ENCODE peak calls at places on chromosomes 6 and 20, in nine cellular contexts. C, U, O, F, V, D, R, L and Z are unnamed samples.

GRCh38 chr20:36399147-36399968 is 93.2 kb downstream of the DLGAP4 start:
- DNase-seq in U (peak), O (peak), L (no peak), D (no peak), R (no peak), F (no peak), V (peak), C (peak), Z (peak)

GRCh38 chr6:157287923-157288322 is 35.4 kb downstream of the TMEM242 start:
- DNase-seq in C (no peak), D (no peak), V (no peak), F (no peak), R (no peak), U (no peak), L (no peak), O (no peak), Z (no peak)

GRCh38 chr6:41053056-41053455 is at the start of gene APOBEC2:
- DNase-seq in D (peak), V (no peak), C (no peak), U (peak), O (no peak), L (peak), F (no peak), R (no peak), Z (peak)

GRCh38 chr6:6546318-6547110 is 42.0 kb upstream of the LY86 start:
- DNase-seq in U (peak), D (peak), R (no peak), C (peak), F (no peak), L (peak), V (peak), O (peak), Z (peak)

GRCh38 chr6:106163966-106164877 is 78.1 kb downstream of the PRDM1 start:
- DNase-seq in C (no peak), U (peak), O (peak), V (no peak), F (peak), R (no peak), L (no peak), D (no peak), Z (no peak)

GRCh38 chr6:167907837-167908681 is 81.3 kb downstream of the AFDN start:
- DNase-seq in R (no peak), V (no peak), C (no peak), F (peak), D (no peak), O (peak), L (no peak), U (peak), Z (peak)

GRCh38 chr6:108712946-108713345 is 135.3 kb upstream of the ARMC2 start:
- DNase-seq in D (no peak), F (no peak), U (no peak), V (no peak), C (no peak), L (no peak), O (no peak), R (no peak), Z (no peak)

GRCh38 chr20:57012691-57013090 is 253.8 kb downstream of the BMP7 start:
- DNase-seq in V (no peak), D (no peak), L (no peak), F (no peak), U (no peak), R (no peak), C (no peak), O (no peak), Z (no peak)

GRCh38 chr6:45432944-45433343 is 55.2 kb upstream of the SUPT3H start:
- DNase-seq in O (peak), U (peak), V (no peak), D (no peak), F (peak), R (no peak), L (no peak), C (no peak), Z (no peak)

GRCh38 chr20:14877616-14878015 is 540.2 kb upstream of the FLRT3 start:
- DNase-seq in L (no peak), D (no peak), C (no peak), U (no peak), V (no peak), F (no peak), O (no peak), R (no peak), Z (no peak)

GRCh38 chr6:54516331-54516730 is 208.1 kb downstream of the TINAG start:
- DNase-seq in D (no peak), R (no peak), F (no peak), U (no peak), C (no peak), L (no peak), V (no peak), O (no peak), Z (no peak)

GRCh38 chr6:6588064-6588923 is at the start of gene LY86:
- DNase-seq in U (peak), V (no peak), L (no peak), F (no peak), R (no peak), C (no peak), D (peak), O (no peak), Z (no peak)

GRCh38 chr20:59124326-59125029 is 39.1 kb upstream of the ZNF831 start:
- DNase-seq in O (no peak), D (no peak), U (no peak), R (no peak), C (no peak), L (no peak), V (no peak), F (no peak), Z (peak)

GRCh38 chr6:99607416-99608036 is 893 bp downstream of the PRDM13 start:
- DNase-seq in F (no peak), U (no peak), C (no peak), R (no peak), O (no peak), D (no peak), V (no peak), L (no peak), Z (no peak)

GRCh38 chr20:52552181-52552872 is 360.7 kb upstream of the ZFP64 start:
- DNase-seq in F (no peak), L (no peak), C (no peak), V (no peak), O (peak), U (peak), D (no peak), R (no peak), Z (no peak)

GRCh38 chr6:36427781-36428345 is 14.8 kb downstream of the PXT1 start:
- DNase-seq in V (no peak), F (peak), O (peak), C (no peak), U (peak), L (no peak), R (no peak), D (no peak), Z (no peak)

GRCh38 chr6:168157272-168158007 is 78.4 kb upstream of the FRMD1 start:
- DNase-seq in D (no peak), C (no peak), L (no peak), F (peak), R (no peak), U (peak), O (peak), V (no peak), Z (peak)

GRCh38 chr20:9492067-9492466 is 22.3 kb upstream of the LAMP5 start:
- DNase-seq in V (no peak), L (no peak), D (no peak), R (no peak), C (no peak), F (no peak), U (no peak), O (no peak), Z (no peak)

GRCh38 chr6:26445934-26446667 is 5.8 kb downstream of the BTN3A3 start:
- DNase-seq in F (no peak), D (no peak), C (no peak), L (no peak), V (no peak), O (no peak), U (no peak), R (no peak), Z (no peak)

GRCh38 chr6:87745966-87746721 is 44.1 kb upstream of the AKIRIN2 start:
- DNase-seq in V (no peak), R (no peak), D (no peak), O (no peak), F (no peak), L (no peak), C (no peak), U (no peak), Z (no peak)

GRCh38 chr20:48066256-48066655 is 281.0 kb upstream of the SULF2 start:
- DNase-seq in V (no peak), D (no peak), R (no peak), C (no peak), O (peak), F (no peak), U (peak), L (no peak), Z (no peak)

GRCh38 chr6:13013681-13014550 is 297.3 kb downstream of the PHACTR1 start:
- DNase-seq in R (no peak), U (peak), F (no peak), L (peak), O (peak), D (peak), C (peak), V (peak), Z (no peak)

GRCh38 chr20:49508435-49509199 is 26.1 kb upstream of the KCNB1 start:
- DNase-seq in D (no peak), R (no peak), C (no peak), F (peak), V (peak), L (no peak), O (peak), U (peak), Z (no peak)

GRCh38 chr20:4013041-4013440 is 2.3 kb downstream of the RNF24 start:
- DNase-seq in V (no peak), F (no peak), R (no peak), O (no peak), D (no peak), U (no peak), C (no peak), L (no peak), Z (no peak)

GRCh38 chr6:36698871-36699271 is 1.2 kb downstream of the RAB44 start:
- DNase-seq in D (no peak), C (no peak), L (no peak), F (no peak), O (no peak), R (no peak), V (no peak), U (no peak), Z (no peak)

GRCh38 chr6:22366214-22366613 is 69.4 kb upstream of the PRL start:
- DNase-seq in D (no peak), V (no peak), C (no peak), R (no peak), F (no peak), O (peak), L (no peak), U (peak), Z (no peak)

GRCh38 chr6:98094696-98095095 is 739.7 kb upstream of the POU3F2 start:
- DNase-seq in C (no peak), V (no peak), F (no peak), D (no peak), R (no peak), L (no peak), U (no peak), O (no peak), Z (no peak)

GRCh38 chr6:151379933-151380847 is 11.2 kb downstream of the ZBTB2 start:
- DNase-seq in F (no peak), V (no peak), O (no peak), D (no peak), U (no peak), L (no peak), R (no peak), C (no peak), Z (no peak)

GRCh38 chr20:62776692-62777527 is 19.4 kb upstream of the MRGBP start:
- DNase-seq in C (no peak), O (no peak), F (no peak), R (no peak), U (no peak), D (no peak), L (no peak), V (no peak), Z (peak)

GRCh38 chr6:6714498-6715360 is 126.2 kb downstream of the LY86 start:
- DNase-seq in V (no peak), R (no peak), U (no peak), L (no peak), O (no peak), D (no peak), F (no peak), C (no peak), Z (peak)

GRCh38 chr6:144289006-144289405 is 3.9 kb downstream of the UTRN start:
- DNase-seq in F (no peak), C (no peak), U (no peak), V (no peak), L (no peak), O (no peak), R (no peak), D (no peak), Z (no peak)

GRCh38 chr6:79307321-79308036 is 73.0 kb upstream of the HMGN3 start:
- DNase-seq in U (no peak), F (no peak), O (peak), C (no peak), R (no peak), L (no peak), D (no peak), V (no peak), Z (no peak)

GRCh38 chr20:39553120-39553519 is 591.0 kb downstream of the DHX35 start:
- DNase-seq in F (no peak), V (no peak), U (no peak), C (no peak), O (no peak), R (no peak), L (no peak), D (no peak), Z (no peak)

GRCh38 chr20:39547546-39548410 is 585.6 kb downstream of the DHX35 start:
- DNase-seq in D (no peak), O (no peak), R (no peak), U (no peak), V (no peak), C (no peak), F (no peak), L (no peak), Z (no peak)
- TF ChIP-seq CTCF in D (no peak), O (no peak), R (no peak), U (no peak), V (peak), C (no peak), F (peak), L (no peak), Z (no peak)

GRCh38 chr20:41387433-41387832 is 20.8 kb upstream of the EMILIN3 start:
- DNase-seq in R (peak), V (no peak), D (no peak), F (no peak), L (no peak), O (peak), U (no peak), C (no peak), Z (peak)
- TF ChIP-seq CTCF in R (no peak), V (no peak), D (no peak), F (no peak), L (no peak), O (peak), U (peak), C (no peak), Z (peak)

DNA sequence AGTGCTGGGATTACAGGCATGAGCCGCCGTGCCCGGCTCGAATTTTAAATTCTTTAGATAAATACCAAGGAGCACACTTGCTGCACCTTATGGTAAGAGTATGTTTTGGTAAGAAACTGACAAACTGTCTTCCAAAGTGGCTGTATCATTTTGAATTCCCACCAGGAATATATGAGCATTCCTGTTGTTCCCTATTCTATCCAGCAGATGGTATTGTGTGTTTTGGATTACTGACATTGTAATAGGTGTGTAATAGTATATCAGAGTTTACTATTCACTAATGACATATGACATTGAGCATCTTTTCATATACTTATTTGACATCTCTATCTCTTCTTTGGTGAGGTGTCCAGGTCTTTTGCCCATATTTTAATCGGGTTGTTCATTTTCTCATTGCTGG is 40.5 kb downstream of the TGM6 start:
- DNase-seq in F (no peak), C (no peak), V (no peak), O (peak), L (no peak), U (peak), R (no peak), D (no peak), Z (no peak)
- TF ChIP-seq CTCF in F (peak), C (peak), V (no peak), O (no peak), L (no peak), U (peak), R (no peak), D (no peak), Z (peak)

GRCh38 chr6:56685102-56685733 is 42.5 kb upstream of the DST start:
- DNase-seq in F (no peak), O (no peak), C (no peak), U (no peak), D (no peak), L (no peak), R (no peak), V (no peak), Z (peak)

GRCh38 chr6:56684342-56685101 is 41.8 kb upstream of the DST start:
- DNase-seq in F (no peak), R (no peak), U (no peak), L (no peak), V (no peak), O (no peak), D (no peak), C (no peak), Z (no peak)

GRCh38 chr6:56685994-56686393 is 43.3 kb upstream of the DST start:
- DNase-seq in F (no peak), O (no peak), V (no peak), R (no peak), C (no peak), L (no peak), D (no peak), U (no peak), Z (no peak)

GRCh38 chr6:56688521-56688920 is 45.8 kb upstream of the DST start:
- DNase-seq in C (no peak), F (peak), O (no peak), D (no peak), L (no peak), V (no peak), U (no peak), R (no peak), Z (no peak)

GRCh38 chr6:56686429-56686828 is 43.7 kb upstream of the DST start:
- DNase-seq in O (no peak), L (no peak), U (no peak), R (no peak), V (no peak), F (no peak), C (no peak), D (no peak), Z (no peak)
- TF ChIP-seq CTCF in O (no peak), L (no peak), U (no peak), R (no peak), V (no peak), F (no peak), C (no peak), D (no peak), Z (no peak)